ENCODE peak calls at places on chromosome 2, in eight cellular contexts. One of them, this sample, is unnamed.

GRCh38 chr2:157692768-157693167 is 64.1 kb upstream of the ACVR1C start:
- DNase-seq in endothelial cell: no peak
- DNase-seq in natural killer cell: no peak
- DNase-seq in brain microvascular endothelial cell: peak; percentile 88
- DNase-seq in B cell: no peak
- DNase-seq in astrocyte of the spinal cord: peak; percentile 97
- DNase-seq in cardiac fibroblast: peak; percentile 89
- DNase-seq in hepatocyte: no peak
- DNase-seq in this sample: peak; percentile 83

GRCh38 chr2:2788076-2788475 is 457.0 kb upstream of the MYT1L start:
- DNase-seq in endothelial cell: no peak
- DNase-seq in natural killer cell: no peak
- DNase-seq in brain microvascular endothelial cell: no peak
- DNase-seq in B cell: no peak
- DNase-seq in astrocyte of the spinal cord: no peak
- DNase-seq in cardiac fibroblast: no peak
- DNase-seq in hepatocyte: no peak
- DNase-seq in this sample: no peak

GRCh38 chr2:180847073-180847472 is 133.3 kb upstream of the UBE2E3 start:
- DNase-seq in endothelial cell: no peak
- DNase-seq in natural killer cell: no peak
- DNase-seq in brain microvascular endothelial cell: no peak
- DNase-seq in B cell: no peak
- DNase-seq in astrocyte of the spinal cord: no peak
- DNase-seq in cardiac fibroblast: no peak
- DNase-seq in hepatocyte: no peak
- DNase-seq in this sample: peak; percentile 5

GRCh38 chr2:24856791-24857211 is 63.2 kb downstream of the ADCY3 start:
- DNase-seq in endothelial cell: no peak
- DNase-seq in natural killer cell: no peak
- DNase-seq in brain microvascular endothelial cell: no peak
- DNase-seq in B cell: no peak
- DNase-seq in astrocyte of the spinal cord: no peak
- DNase-seq in cardiac fibroblast: peak; percentile 9
- DNase-seq in hepatocyte: no peak
- DNase-seq in this sample: no peak

GRCh38 chr2:29920130-29920577 is 1.2 kb downstream of the ALK start:
- DNase-seq in endothelial cell: peak; percentile 90
- DNase-seq in natural killer cell: peak; percentile 30
- DNase-seq in brain microvascular endothelial cell: no peak
- DNase-seq in B cell: peak; percentile 45
- DNase-seq in astrocyte of the spinal cord: peak; percentile 46
- DNase-seq in cardiac fibroblast: peak; percentile 11
- DNase-seq in hepatocyte: peak; percentile 87
- DNase-seq in this sample: peak; percentile 43

GRCh38 chr2:119837350-119837749 is 77.6 kb downstream of the PTPN4 start:
- DNase-seq in endothelial cell: no peak
- DNase-seq in natural killer cell: no peak
- DNase-seq in brain microvascular endothelial cell: no peak
- DNase-seq in B cell: no peak
- DNase-seq in astrocyte of the spinal cord: no peak
- DNase-seq in cardiac fibroblast: no peak
- DNase-seq in hepatocyte: no peak
- DNase-seq in this sample: no peak

GRCh38 chr2:43998263-43998662 is 2.5 kb upstream of the LRPPRC start:
- DNase-seq in endothelial cell: no peak
- DNase-seq in natural killer cell: no peak
- DNase-seq in brain microvascular endothelial cell: no peak
- DNase-seq in B cell: no peak
- DNase-seq in astrocyte of the spinal cord: no peak
- DNase-seq in cardiac fibroblast: no peak
- DNase-seq in hepatocyte: no peak
- DNase-seq in this sample: no peak

GRCh38 chr2:70549962-70550361 is 3.7 kb downstream of the TGFA start:
- DNase-seq in endothelial cell: no peak
- DNase-seq in natural killer cell: no peak
- DNase-seq in brain microvascular endothelial cell: no peak
- DNase-seq in B cell: no peak
- DNase-seq in astrocyte of the spinal cord: no peak
- DNase-seq in cardiac fibroblast: no peak
- DNase-seq in hepatocyte: no peak
- DNase-seq in this sample: no peak

GRCh38 chr2:226888378-226888915 is 52.6 kb downstream of the RHBDD1 start:
- DNase-seq in endothelial cell: no peak
- DNase-seq in natural killer cell: no peak
- DNase-seq in brain microvascular endothelial cell: no peak
- DNase-seq in B cell: no peak
- DNase-seq in astrocyte of the spinal cord: no peak
- DNase-seq in cardiac fibroblast: peak; percentile 43
- DNase-seq in hepatocyte: no peak
- DNase-seq in this sample: peak; percentile 19

GRCh38 chr2:48479923-48480322 is 50.0 kb upstream of the STON1 start:
- DNase-seq in endothelial cell: no peak
- DNase-seq in natural killer cell: no peak
- DNase-seq in brain microvascular endothelial cell: no peak
- DNase-seq in B cell: no peak
- DNase-seq in astrocyte of the spinal cord: no peak
- DNase-seq in cardiac fibroblast: no peak
- DNase-seq in hepatocyte: peak; percentile 15
- DNase-seq in this sample: no peak

GRCh38 chr2:42092084-42092996 is 44.5 kb downstream of the PKDCC start:
- DNase-seq in endothelial cell: no peak
- DNase-seq in natural killer cell: no peak
- DNase-seq in brain microvascular endothelial cell: no peak
- DNase-seq in B cell: no peak
- DNase-seq in astrocyte of the spinal cord: no peak
- DNase-seq in cardiac fibroblast: peak; percentile 52
- DNase-seq in hepatocyte: peak; percentile 66
- DNase-seq in this sample: peak; percentile 59

GRCh38 chr2:229974271-229974670 is 52.0 kb downstream of the FBXO36 start:
- DNase-seq in endothelial cell: no peak
- DNase-seq in natural killer cell: no peak
- DNase-seq in brain microvascular endothelial cell: peak; percentile 63
- DNase-seq in B cell: no peak
- DNase-seq in astrocyte of the spinal cord: peak; percentile 6
- DNase-seq in cardiac fibroblast: peak; percentile 67
- DNase-seq in hepatocyte: no peak
- DNase-seq in this sample: peak; percentile 83

GRCh38 chr2:25340340-25340886 is 1.3 kb downstream of the DNMT3A start:
- DNase-seq in endothelial cell: no peak
- DNase-seq in natural killer cell: no peak
- DNase-seq in brain microvascular endothelial cell: no peak
- DNase-seq in B cell: peak; percentile 69
- DNase-seq in astrocyte of the spinal cord: no peak
- DNase-seq in cardiac fibroblast: no peak
- DNase-seq in hepatocyte: peak; percentile 69
- DNase-seq in this sample: no peak

GRCh38 chr2:215269397-215270117 is 42.3 kb upstream of the ATIC start:
- DNase-seq in endothelial cell: peak; percentile 73
- DNase-seq in natural killer cell: peak; percentile 26
- DNase-seq in brain microvascular endothelial cell: peak; percentile 74
- DNase-seq in B cell: peak; percentile 39
- DNase-seq in astrocyte of the spinal cord: peak; percentile 87
- DNase-seq in cardiac fibroblast: peak; percentile 88
- DNase-seq in hepatocyte: peak; percentile 84
- DNase-seq in this sample: peak; percentile 91

GRCh38 chr2:95392320-95392719 is 10.2 kb upstream of the FAHD2A start:
- DNase-seq in endothelial cell: no peak
- DNase-seq in natural killer cell: no peak
- DNase-seq in brain microvascular endothelial cell: no peak
- DNase-seq in B cell: no peak
- DNase-seq in astrocyte of the spinal cord: no peak
- DNase-seq in cardiac fibroblast: no peak
- DNase-seq in hepatocyte: no peak
- DNase-seq in this sample: no peak

GRCh38 chr2:73897934-73898333 is 5.1 kb downstream of the ACTG2 start:
- DNase-seq in endothelial cell: no peak
- DNase-seq in natural killer cell: no peak
- DNase-seq in brain microvascular endothelial cell: no peak
- DNase-seq in B cell: no peak
- DNase-seq in astrocyte of the spinal cord: no peak
- DNase-seq in cardiac fibroblast: no peak
- DNase-seq in hepatocyte: no peak
- DNase-seq in this sample: no peak

GRCh38 chr2:31234690-31235503 is 945 bp downstream of the EHD3 start:
- DNase-seq in endothelial cell: no peak
- DNase-seq in natural killer cell: no peak
- DNase-seq in brain microvascular endothelial cell: no peak
- DNase-seq in B cell: no peak
- DNase-seq in astrocyte of the spinal cord: no peak
- DNase-seq in cardiac fibroblast: no peak
- DNase-seq in hepatocyte: no peak
- DNase-seq in this sample: no peak

GRCh38 chr2:183035954-183036669 is 2.1 kb downstream of the NCKAP1 start:
- DNase-seq in endothelial cell: no peak
- DNase-seq in natural killer cell: no peak
- DNase-seq in brain microvascular endothelial cell: no peak
- DNase-seq in B cell: peak; percentile 50
- DNase-seq in astrocyte of the spinal cord: no peak
- DNase-seq in cardiac fibroblast: peak; percentile 26
- DNase-seq in hepatocyte: no peak
- DNase-seq in this sample: no peak

DNA sequence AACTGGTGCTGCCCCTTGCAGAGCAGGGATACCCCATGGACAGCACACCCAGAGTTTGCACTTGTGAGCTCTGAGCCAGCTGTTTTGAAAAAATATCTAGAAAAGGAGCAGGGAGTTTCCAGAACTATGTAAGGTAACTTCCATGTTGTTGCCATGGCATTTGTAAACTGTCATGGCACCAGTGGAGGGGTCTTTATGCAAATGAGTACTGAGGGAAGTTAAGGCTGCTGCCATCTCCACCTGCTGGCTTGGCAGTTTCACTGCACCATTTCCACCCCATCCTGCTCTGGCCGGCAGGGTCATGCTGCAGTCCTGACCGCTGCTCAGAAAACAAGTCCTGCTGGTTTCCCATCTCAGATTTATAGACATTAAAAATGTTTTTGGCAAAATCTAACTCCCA is 52.3 kb upstream of the SNTG2 start:
- DNase-seq in endothelial cell: no peak
- DNase-seq in natural killer cell: no peak
- DNase-seq in brain microvascular endothelial cell: no peak
- DNase-seq in B cell: no peak
- DNase-seq in astrocyte of the spinal cord: no peak
- DNase-seq in cardiac fibroblast: no peak
- DNase-seq in hepatocyte: peak; percentile 21
- DNase-seq in this sample: peak; percentile 37
- TF ChIP-seq CTCF in endothelial cell: peak; percentile 38
- TF ChIP-seq CTCF in natural killer cell: no peak
- TF ChIP-seq CTCF in brain microvascular endothelial cell: peak; percentile 48
- TF ChIP-seq CTCF in B cell: no peak
- TF ChIP-seq CTCF in astrocyte of the spinal cord: peak; percentile 17
- TF ChIP-seq CTCF in cardiac fibroblast: no peak
- TF ChIP-seq CTCF in hepatocyte: peak; percentile 11
- TF ChIP-seq CTCF in this sample: peak; percentile 61

GRCh38 chr2:27583390-27583915 is 611 bp downstream of the ZNF512 start:
- DNase-seq in endothelial cell: no peak
- DNase-seq in natural killer cell: no peak
- DNase-seq in brain microvascular endothelial cell: no peak
- DNase-seq in B cell: no peak
- DNase-seq in astrocyte of the spinal cord: peak; percentile 19
- DNase-seq in cardiac fibroblast: peak; percentile 36
- DNase-seq in hepatocyte: peak; percentile 6
- DNase-seq in this sample: no peak
- TF ChIP-seq CTCF in endothelial cell: no peak
- TF ChIP-seq CTCF in natural killer cell: no peak
- TF ChIP-seq CTCF in brain microvascular endothelial cell: no peak
- TF ChIP-seq CTCF in B cell: no peak
- TF ChIP-seq CTCF in astrocyte of the spinal cord: no peak
- TF ChIP-seq CTCF in cardiac fibroblast: no peak
- TF ChIP-seq CTCF in hepatocyte: no peak
- TF ChIP-seq CTCF in this sample: no peak

GRCh38 chr2:192749606-192750200 is 555.0 kb upstream of the TMEFF2 start:
- DNase-seq in endothelial cell: no peak
- DNase-seq in natural killer cell: no peak
- DNase-seq in brain microvascular endothelial cell: no peak
- DNase-seq in B cell: no peak
- DNase-seq in astrocyte of the spinal cord: peak; percentile 21
- DNase-seq in cardiac fibroblast: peak; percentile 1
- DNase-seq in hepatocyte: peak; percentile 14
- DNase-seq in this sample: peak; percentile 3
- TF ChIP-seq CTCF in endothelial cell: no peak
- TF ChIP-seq CTCF in natural killer cell: no peak
- TF ChIP-seq CTCF in brain microvascular endothelial cell: peak; percentile 38
- TF ChIP-seq CTCF in B cell: no peak
- TF ChIP-seq CTCF in astrocyte of the spinal cord: peak; percentile 38
- TF ChIP-seq CTCF in cardiac fibroblast: no peak
- TF ChIP-seq CTCF in hepatocyte: peak; percentile 54
- TF ChIP-seq CTCF in this sample: no peak

GRCh38 chr2:158967114-158967730 is 1.2 kb upstream of the TANC1 start:
- DNase-seq in endothelial cell: peak; percentile 18
- DNase-seq in natural killer cell: no peak
- DNase-seq in brain microvascular endothelial cell: no peak
- DNase-seq in B cell: no peak
- DNase-seq in astrocyte of the spinal cord: peak; percentile 39
- DNase-seq in cardiac fibroblast: no peak
- DNase-seq in hepatocyte: no peak
- DNase-seq in this sample: peak; percentile 37
- TF ChIP-seq CTCF in endothelial cell: no peak
- TF ChIP-seq CTCF in natural killer cell: no peak
- TF ChIP-seq CTCF in brain microvascular endothelial cell: no peak
- TF ChIP-seq CTCF in B cell: no peak
- TF ChIP-seq CTCF in astrocyte of the spinal cord: no peak
- TF ChIP-seq CTCF in cardiac fibroblast: no peak
- TF ChIP-seq CTCF in hepatocyte: no peak
- TF ChIP-seq CTCF in this sample: no peak

DNA sequence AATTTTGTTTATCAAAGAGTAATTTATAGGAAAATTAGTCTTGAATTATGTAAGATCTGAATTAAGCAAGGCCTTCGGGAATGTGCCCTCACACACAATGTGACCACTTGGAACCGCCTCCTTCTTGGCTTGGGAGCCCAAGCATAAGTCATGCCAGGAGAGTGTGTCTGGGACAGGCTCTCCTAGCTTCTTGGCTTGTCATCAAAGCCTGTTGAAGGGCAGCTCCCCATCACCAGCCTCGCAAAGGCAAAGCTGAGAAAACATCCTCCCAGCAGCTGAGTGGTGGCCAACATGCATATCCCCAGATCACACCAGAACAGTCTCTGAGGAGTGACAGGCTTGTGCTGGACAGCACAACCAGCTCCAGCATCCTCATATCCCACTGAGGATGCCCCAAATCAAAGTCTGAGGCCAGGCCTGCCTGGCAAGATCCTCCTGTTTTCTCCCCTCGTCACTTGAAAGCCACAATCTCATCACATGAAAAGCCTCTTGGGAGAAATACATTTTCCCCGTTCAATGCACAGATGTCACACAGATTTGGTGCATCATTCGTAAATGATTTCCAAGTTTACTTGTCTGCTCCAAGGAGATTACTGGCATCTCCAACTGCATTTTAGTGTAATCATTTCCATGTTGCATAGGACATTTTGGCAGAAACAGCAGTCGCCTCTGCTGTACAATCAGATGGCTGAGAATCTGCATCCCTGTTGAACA is 269.3 kb downstream of the TTC32 start:
- DNase-seq in endothelial cell: no peak
- DNase-seq in natural killer cell: no peak
- DNase-seq in brain microvascular endothelial cell: no peak
- DNase-seq in B cell: no peak
- DNase-seq in astrocyte of the spinal cord: no peak
- DNase-seq in cardiac fibroblast: peak; percentile 53
- DNase-seq in hepatocyte: no peak
- DNase-seq in this sample: peak; percentile 12
- TF ChIP-seq CTCF in endothelial cell: no peak
- TF ChIP-seq CTCF in natural killer cell: no peak
- TF ChIP-seq CTCF in brain microvascular endothelial cell: no peak
- TF ChIP-seq CTCF in B cell: no peak
- TF ChIP-seq CTCF in astrocyte of the spinal cord: no peak
- TF ChIP-seq CTCF in cardiac fibroblast: no peak
- TF ChIP-seq CTCF in hepatocyte: no peak
- TF ChIP-seq CTCF in this sample: no peak